ENCODE peak calls at places on chromosomes 2 and 18, in eight cellular contexts. One of them, this sample, is unnamed.
A peak's percentile ranks its signal among the peaks of the same experiment; 100 is the strongest.

GRCh38 chr2:25280066-25280687 is 61.5 kb downstream of the DNMT3A start:
- DNase-seq in GM06990: peak; percentile 49
- DNase-seq in CD8-positive, alpha-beta T cell: no peak
- DNase-seq in foreskin fibroblast: no peak
- DNase-seq in heart left ventricle: no peak
- DNase-seq in HepG2: peak; percentile 65
- DNase-seq in A673: no peak
- DNase-seq in mesothelial cell of epicardium: no peak
- DNase-seq in this sample: no peak

GRCh38 chr2:58157754-58158153 is 83.4 kb downstream of the FANCL start:
- DNase-seq in mesothelial cell of epicardium: no peak
- DNase-seq in heart left ventricle: no peak
- DNase-seq in GM06990: no peak
- DNase-seq in HepG2: no peak
- DNase-seq in foreskin fibroblast: no peak
- DNase-seq in A673: no peak
- DNase-seq in CD8-positive, alpha-beta T cell: no peak
- DNase-seq in this sample: no peak

GRCh38 chr2:29187926-29188325 is 72.7 kb downstream of the CLIP4 start:
- DNase-seq in heart left ventricle: no peak
- DNase-seq in GM06990: no peak
- DNase-seq in HepG2: no peak
- DNase-seq in A673: peak; percentile 53
- DNase-seq in CD8-positive, alpha-beta T cell: no peak
- DNase-seq in mesothelial cell of epicardium: no peak
- DNase-seq in foreskin fibroblast: peak; percentile 61
- DNase-seq in this sample: no peak

GRCh38 chr2:223113161-223113560 is 61.2 kb downstream of the KCNE4 start:
- DNase-seq in mesothelial cell of epicardium: no peak
- DNase-seq in foreskin fibroblast: peak; percentile 59
- DNase-seq in HepG2: no peak
- DNase-seq in GM06990: no peak
- DNase-seq in heart left ventricle: no peak
- DNase-seq in A673: peak; percentile 93
- DNase-seq in CD8-positive, alpha-beta T cell: no peak
- DNase-seq in this sample: no peak

GRCh38 chr2:167335627-167336026 is 447.3 kb downstream of the XIRP2 start:
- DNase-seq in foreskin fibroblast: peak; percentile 54
- DNase-seq in A673: peak; percentile 25
- DNase-seq in GM06990: no peak
- DNase-seq in CD8-positive, alpha-beta T cell: no peak
- DNase-seq in HepG2: no peak
- DNase-seq in mesothelial cell of epicardium: no peak
- DNase-seq in heart left ventricle: no peak
- DNase-seq in this sample: no peak

GRCh38 chr2:62687644-62688043 is 17.9 kb upstream of the EHBP1 start:
- DNase-seq in heart left ventricle: no peak
- DNase-seq in HepG2: no peak
- DNase-seq in mesothelial cell of epicardium: no peak
- DNase-seq in GM06990: no peak
- DNase-seq in CD8-positive, alpha-beta T cell: no peak
- DNase-seq in foreskin fibroblast: peak; percentile 14
- DNase-seq in A673: no peak
- DNase-seq in this sample: no peak

GRCh38 chr2:212686285-212686895 is 147.8 kb upstream of the ERBB4 start:
- DNase-seq in foreskin fibroblast: peak; percentile 77
- DNase-seq in CD8-positive, alpha-beta T cell: peak; percentile 16
- DNase-seq in HepG2: peak; percentile 49
- DNase-seq in GM06990: peak; percentile 10
- DNase-seq in heart left ventricle: peak; percentile 30
- DNase-seq in A673: peak; percentile 83
- DNase-seq in mesothelial cell of epicardium: peak; percentile 78
- DNase-seq in this sample: peak; percentile 59

GRCh38 chr18:24841536-24841935 is 381.1 kb downstream of the HRH4 start:
- DNase-seq in mesothelial cell of epicardium: no peak
- DNase-seq in GM06990: no peak
- DNase-seq in heart left ventricle: no peak
- DNase-seq in CD8-positive, alpha-beta T cell: no peak
- DNase-seq in foreskin fibroblast: no peak
- DNase-seq in HepG2: no peak
- DNase-seq in A673: no peak
- DNase-seq in this sample: no peak

GRCh38 chr2:96146151-96146880 is 1.1 kb upstream of the DUSP2 start:
- DNase-seq in heart left ventricle: peak; percentile 59
- DNase-seq in A673: no peak
- DNase-seq in HepG2: no peak
- DNase-seq in mesothelial cell of epicardium: no peak
- DNase-seq in CD8-positive, alpha-beta T cell: peak; percentile 83
- DNase-seq in GM06990: peak; percentile 93
- DNase-seq in foreskin fibroblast: no peak
- DNase-seq in this sample: no peak

GRCh38 chr2:172745636-172746035 is 10.0 kb downstream of the RAPGEF4 start:
- DNase-seq in A673: no peak
- DNase-seq in GM06990: no peak
- DNase-seq in foreskin fibroblast: peak; percentile 59
- DNase-seq in CD8-positive, alpha-beta T cell: no peak
- DNase-seq in mesothelial cell of epicardium: no peak
- DNase-seq in heart left ventricle: no peak
- DNase-seq in HepG2: no peak
- DNase-seq in this sample: no peak

GRCh38 chr2:185246717-185247116 is 491.9 kb upstream of the FSIP2 start:
- DNase-seq in GM06990: no peak
- DNase-seq in HepG2: no peak
- DNase-seq in foreskin fibroblast: no peak
- DNase-seq in heart left ventricle: no peak
- DNase-seq in CD8-positive, alpha-beta T cell: no peak
- DNase-seq in A673: no peak
- DNase-seq in mesothelial cell of epicardium: no peak
- DNase-seq in this sample: no peak

GRCh38 chr2:47076126-47076506 is 79.0 kb downstream of the STPG4 start:
- DNase-seq in GM06990: no peak
- DNase-seq in CD8-positive, alpha-beta T cell: no peak
- DNase-seq in A673: no peak
- DNase-seq in heart left ventricle: no peak
- DNase-seq in mesothelial cell of epicardium: no peak
- DNase-seq in HepG2: no peak
- DNase-seq in foreskin fibroblast: no peak
- DNase-seq in this sample: no peak

GRCh38 chr2:47076586-47077441 is 78.3 kb downstream of the STPG4 start:
- DNase-seq in foreskin fibroblast: peak; percentile 96
- DNase-seq in CD8-positive, alpha-beta T cell: no peak
- DNase-seq in mesothelial cell of epicardium: no peak
- DNase-seq in HepG2: peak; percentile 100
- DNase-seq in heart left ventricle: peak; percentile 69
- DNase-seq in GM06990: no peak
- DNase-seq in A673: peak; percentile 22
- DNase-seq in this sample: no peak

GRCh38 chr2:47074691-47075090 is 80.4 kb downstream of the STPG4 start:
- DNase-seq in HepG2: no peak
- DNase-seq in heart left ventricle: no peak
- DNase-seq in CD8-positive, alpha-beta T cell: no peak
- DNase-seq in mesothelial cell of epicardium: no peak
- DNase-seq in GM06990: no peak
- DNase-seq in foreskin fibroblast: no peak
- DNase-seq in A673: no peak
- DNase-seq in this sample: no peak

GRCh38 chr2:47073641-47074040 is 81.5 kb downstream of the STPG4 start:
- DNase-seq in CD8-positive, alpha-beta T cell: no peak
- DNase-seq in A673: no peak
- DNase-seq in heart left ventricle: peak; percentile 26
- DNase-seq in HepG2: no peak
- DNase-seq in GM06990: no peak
- DNase-seq in mesothelial cell of epicardium: no peak
- DNase-seq in foreskin fibroblast: no peak
- DNase-seq in this sample: no peak

DNA sequence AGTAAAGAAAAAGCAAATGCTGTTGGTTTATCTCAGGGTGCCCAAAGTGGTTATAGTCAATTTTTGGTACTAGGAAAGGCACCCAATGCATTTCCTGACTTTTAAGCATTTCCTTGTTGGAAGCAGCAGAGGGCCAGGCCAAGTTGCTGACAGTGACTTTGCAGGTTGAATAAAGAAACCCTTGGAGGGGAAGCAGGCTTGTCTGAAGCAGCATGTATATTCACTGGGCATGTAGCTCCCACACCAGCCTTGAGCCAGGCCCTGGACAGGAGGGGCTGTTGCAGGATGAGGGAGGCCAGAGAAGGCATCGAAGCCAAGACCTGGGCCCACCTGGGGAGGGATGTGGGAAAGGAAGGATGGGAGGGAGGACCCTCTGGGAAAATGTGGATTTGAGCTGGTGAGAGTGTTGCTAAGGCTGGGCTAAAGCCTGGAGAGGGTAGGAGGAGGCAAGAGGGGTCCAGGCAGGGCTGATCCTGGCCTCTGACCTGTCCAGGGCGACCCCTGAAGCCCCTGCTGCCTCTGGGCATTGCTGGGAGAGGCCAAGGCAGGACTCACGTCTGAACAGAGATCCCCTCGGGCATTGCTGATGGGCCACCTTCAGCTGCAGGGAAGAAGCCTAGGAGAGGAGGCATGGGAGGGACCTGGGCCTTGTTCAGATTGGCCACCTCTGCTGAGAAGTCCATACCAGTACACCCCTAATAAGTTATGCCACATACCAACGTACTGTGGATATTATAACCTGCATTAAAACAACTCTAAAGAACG is 79.6 kb downstream of the STPG4 start:
- DNase-seq in CD8-positive, alpha-beta T cell: no peak
- DNase-seq in foreskin fibroblast: peak; percentile 61
- DNase-seq in HepG2: no peak
- DNase-seq in heart left ventricle: peak; percentile 31
- DNase-seq in A673: no peak
- DNase-seq in mesothelial cell of epicardium: no peak
- DNase-seq in GM06990: no peak
- DNase-seq in this sample: no peak
- TF ChIP-seq CTCF in CD8-positive, alpha-beta T cell: no peak
- TF ChIP-seq CTCF in foreskin fibroblast: no peak
- TF ChIP-seq CTCF in HepG2: no peak
- TF ChIP-seq CTCF in heart left ventricle: no peak
- TF ChIP-seq CTCF in A673: no peak
- TF ChIP-seq CTCF in mesothelial cell of epicardium: no peak
- TF ChIP-seq CTCF in GM06990: no peak
- TF ChIP-seq CTCF in this sample: no peak

GRCh38 chr2:238523158-238524110 is 96.7 kb downstream of the ASB1 start:
- DNase-seq in foreskin fibroblast: peak; percentile 97
- DNase-seq in GM06990: no peak
- DNase-seq in A673: no peak
- DNase-seq in HepG2: peak; percentile 93
- DNase-seq in heart left ventricle: peak; percentile 38
- DNase-seq in CD8-positive, alpha-beta T cell: no peak
- DNase-seq in mesothelial cell of epicardium: peak; percentile 46
- DNase-seq in this sample: peak; percentile 66
- TF ChIP-seq CTCF in foreskin fibroblast: peak; percentile 72
- TF ChIP-seq CTCF in GM06990: no peak
- TF ChIP-seq CTCF in A673: peak; percentile 34
- TF ChIP-seq CTCF in HepG2: peak; percentile 81
- TF ChIP-seq CTCF in heart left ventricle: no peak
- TF ChIP-seq CTCF in CD8-positive, alpha-beta T cell: no peak
- TF ChIP-seq CTCF in mesothelial cell of epicardium: no peak
- TF ChIP-seq CTCF in this sample: no peak

GRCh38 chr2:2229898-2230817 is 100.9 kb downstream of the MYT1L start:
- DNase-seq in GM06990: no peak
- DNase-seq in CD8-positive, alpha-beta T cell: no peak
- DNase-seq in heart left ventricle: peak; percentile 43
- DNase-seq in mesothelial cell of epicardium: no peak
- DNase-seq in foreskin fibroblast: peak; percentile 1
- DNase-seq in A673: no peak
- DNase-seq in HepG2: no peak
- DNase-seq in this sample: no peak
- TF ChIP-seq CTCF in GM06990: no peak
- TF ChIP-seq CTCF in CD8-positive, alpha-beta T cell: no peak
- TF ChIP-seq CTCF in heart left ventricle: no peak
- TF ChIP-seq CTCF in mesothelial cell of epicardium: no peak
- TF ChIP-seq CTCF in foreskin fibroblast: no peak
- TF ChIP-seq CTCF in A673: peak; percentile 37
- TF ChIP-seq CTCF in HepG2: peak; percentile 16
- TF ChIP-seq CTCF in this sample: no peak

DNA sequence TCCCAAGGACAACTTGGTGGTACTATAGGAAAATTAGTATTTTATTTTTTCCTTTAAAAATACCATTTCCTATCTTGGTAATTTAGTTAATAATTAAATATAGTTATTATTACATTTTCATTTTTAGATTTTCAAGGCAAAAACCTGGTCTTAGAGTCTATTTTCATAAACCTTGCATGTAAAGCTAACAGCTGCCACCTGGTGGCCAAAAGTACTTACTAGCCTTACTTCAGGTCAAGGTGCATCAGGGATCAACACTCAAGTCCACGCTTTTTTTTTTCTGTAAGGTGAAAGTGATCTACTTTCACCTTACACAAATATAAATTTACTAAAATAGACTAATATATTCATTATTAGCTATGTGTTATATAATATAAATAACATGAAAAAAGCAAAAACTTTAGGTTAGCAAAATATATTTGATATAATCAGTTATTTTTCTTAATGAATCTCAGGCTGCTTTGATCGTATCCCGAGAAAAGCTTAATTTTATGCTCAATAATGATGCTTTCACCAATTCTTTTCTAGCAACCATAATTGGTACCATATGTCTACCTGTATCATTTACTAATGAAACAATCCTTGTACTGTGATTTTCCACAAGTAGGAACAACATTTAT is 62.5 kb downstream of the RELCH start:
- DNase-seq in CD8-positive, alpha-beta T cell: peak; percentile 44
- DNase-seq in foreskin fibroblast: peak; percentile 79
- DNase-seq in heart left ventricle: peak; percentile 61
- DNase-seq in HepG2: peak; percentile 78
- DNase-seq in A673: peak; percentile 74
- DNase-seq in mesothelial cell of epicardium: peak; percentile 58
- DNase-seq in GM06990: peak; percentile 26
- DNase-seq in this sample: peak; percentile 63
- TF ChIP-seq CTCF in CD8-positive, alpha-beta T cell: peak; percentile 90
- TF ChIP-seq CTCF in foreskin fibroblast: peak; percentile 80
- TF ChIP-seq CTCF in heart left ventricle: peak; percentile 79
- TF ChIP-seq CTCF in HepG2: peak; percentile 72
- TF ChIP-seq CTCF in A673: peak; percentile 80
- TF ChIP-seq CTCF in mesothelial cell of epicardium: peak; percentile 80
- TF ChIP-seq CTCF in GM06990: peak; percentile 73
- TF ChIP-seq CTCF in this sample: peak; percentile 86

GRCh38 chr2:134576478-134576877 is 142.3 kb downstream of the TMEM163 start:
- DNase-seq in A673: no peak
- DNase-seq in HepG2: no peak
- DNase-seq in mesothelial cell of epicardium: no peak
- DNase-seq in GM06990: no peak
- DNase-seq in foreskin fibroblast: no peak
- DNase-seq in CD8-positive, alpha-beta T cell: no peak
- DNase-seq in heart left ventricle: no peak
- DNase-seq in this sample: no peak
- TF ChIP-seq CTCF in A673: no peak
- TF ChIP-seq CTCF in HepG2: no peak
- TF ChIP-seq CTCF in mesothelial cell of epicardium: no peak
- TF ChIP-seq CTCF in GM06990: peak; percentile 17
- TF ChIP-seq CTCF in foreskin fibroblast: no peak
- TF ChIP-seq CTCF in CD8-positive, alpha-beta T cell: no peak
- TF ChIP-seq CTCF in heart left ventricle: no peak
- TF ChIP-seq CTCF in this sample: no peak

GRCh38 chr18:49096021-49096420 is 145.3 kb upstream of the SMAD7 start:
- DNase-seq in CD8-positive, alpha-beta T cell: no peak
- DNase-seq in foreskin fibroblast: peak; percentile 23
- DNase-seq in GM06990: no peak
- DNase-seq in mesothelial cell of epicardium: no peak
- DNase-seq in HepG2: no peak
- DNase-seq in A673: peak; percentile 10
- DNase-seq in heart left ventricle: no peak
- DNase-seq in this sample: no peak
- TF ChIP-seq CTCF in CD8-positive, alpha-beta T cell: no peak
- TF ChIP-seq CTCF in foreskin fibroblast: no peak
- TF ChIP-seq CTCF in GM06990: peak; percentile 16
- TF ChIP-seq CTCF in mesothelial cell of epicardium: no peak
- TF ChIP-seq CTCF in HepG2: no peak
- TF ChIP-seq CTCF in A673: peak; percentile 21
- TF ChIP-seq CTCF in heart left ventricle: no peak
- TF ChIP-seq CTCF in this sample: no peak